ENCODE peak calls at places on chromosomes 16 and 17, in eight cellular contexts. D is AG09319; P is EH; B is NB4; L is activated CD8-positive, alpha-beta T cell treated with anti-CD3 and anti-CD28 coated beads, Interleukin-2, amount 10 ng/mL, durations not matched to agents 7 days and 5 days; A is amniotic stem cell; E is GM10248; X is NCI-H345. U is an unnamed sample.

GRCh38 chr16:67022531-67023214 is 6.3 kb upstream of the CBFB start:
- DNase-seq in X (no peak), B (no peak), L (peak), D (no peak), E (no peak), A (no peak), P (peak), U (no peak)

GRCh38 chr16:85312174-85312573 is 199.9 kb upstream of the CIBAR2 start:
- DNase-seq in B (no peak), E (no peak), D (no peak), X (no peak), L (no peak), P (no peak), A (no peak), U (no peak)

GRCh38 chr17:48611681-48612455 is 1.1 kb upstream of the HOXB7 start:
- DNase-seq in L (no peak), X (peak), D (no peak), A (no peak), P (no peak), E (no peak), B (no peak), U (no peak)

GRCh38 chr16:21568502-21569189 is 30.7 kb upstream of the METTL9 start:
- DNase-seq in A (no peak), P (peak), E (no peak), X (no peak), B (no peak), D (no peak), L (no peak), U (no peak)

GRCh38 chr17:70407501-70407900 is 238.2 kb downstream of the KCNJ2 start:
- DNase-seq in P (no peak), A (no peak), D (no peak), B (no peak), X (no peak), L (no peak), E (no peak), U (no peak)

GRCh38 chr17:42814633-42815399 is 9.3 kb downstream of the BECN1 start:
- DNase-seq in A (no peak), X (no peak), L (no peak), E (no peak), B (no peak), D (no peak), P (peak), U (no peak)

GRCh38 chr16:12062343-12063003 is 85.9 kb downstream of the SNX29 start:
- DNase-seq in B (peak), D (peak), X (no peak), E (no peak), P (peak), A (peak), L (no peak), U (peak)

GRCh38 chr16:49617016-49617569 is 238.8 kb downstream of the ZNF423 start:
- DNase-seq in D (no peak), A (no peak), E (no peak), B (no peak), X (no peak), P (no peak), L (no peak), U (no peak)

GRCh38 chr16:19410435-19411153 is 7.1 kb upstream of the TMC5 start:
- DNase-seq in L (peak), X (peak), D (no peak), E (peak), A (no peak), P (no peak), B (no peak), U (no peak)

GRCh38 chr16:75733305-75734141 is 7.2 kb upstream of the CPHXL start:
- DNase-seq in D (peak), L (no peak), X (no peak), E (no peak), P (peak), B (no peak), A (peak), U (no peak)

GRCh38 chr16:79334127-79334526 is 266.4 kb downstream of the MAF start:
- DNase-seq in E (no peak), D (no peak), P (no peak), B (peak), X (no peak), L (peak), A (no peak), U (no peak)

GRCh38 chr17:72063262-72063661 is 57.6 kb upstream of the SOX9 start:
- DNase-seq in D (no peak), P (no peak), L (no peak), A (no peak), B (no peak), E (no peak), X (no peak), U (no peak)

GRCh38 chr17:40726919-40727318 is 23.4 kb upstream of the KRT24 start:
- DNase-seq in L (no peak), X (no peak), B (peak), D (no peak), P (no peak), E (no peak), A (no peak), U (no peak)

GRCh38 chr17:67266496-67266895 is 21.5 kb upstream of the HELZ start:
- DNase-seq in D (no peak), B (no peak), P (no peak), L (no peak), E (no peak), A (no peak), X (no peak), U (no peak)

GRCh38 chr17:38868095-38868967 is 1.5 kb upstream of the LASP1 start:
- DNase-seq in L (peak), B (peak), A (peak), D (no peak), E (no peak), P (peak), X (peak), U (no peak)

GRCh38 chr17:39064814-39065213 is 86.6 kb downstream of the PLXDC1 start:
- DNase-seq in X (no peak), D (no peak), L (no peak), A (no peak), E (no peak), B (no peak), P (peak), U (no peak)

GRCh38 chr16:49967012-49967559 is 57.9 kb upstream of the CNEP1R1 start:
- DNase-seq in X (no peak), D (no peak), L (no peak), B (no peak), P (no peak), A (no peak), E (no peak), U (no peak)

GRCh38 chr17:45227101-45227591 is 5.5 kb downstream of the FMNL1 start:
- DNase-seq in P (no peak), L (peak), X (no peak), B (peak), A (no peak), E (peak), D (no peak), U (no peak)

GRCh38 chr16:8928467-8928957 is 35.2 kb downstream of the USP7 start:
- DNase-seq in D (no peak), P (no peak), X (no peak), A (no peak), E (peak), B (peak), L (no peak), U (no peak)